ENCODE peak calls at places on chromosomes 6 and 20, in five cellular contexts. R is esophagus squamous epithelium; T is stimulated activated CD8-positive, alpha-beta memory T cell treated with anti-CD3 and anti-CD28 coated beads, Interleukin-7, amount 100 ng/mL, for 4 hours; V is NCI-H1417; O is H9. X is an unnamed sample.

GRCh38 chr6:123855493-123855892 is 51.8 kb downstream of the NKAIN2 start:
- DNase-seq in R (no peak), T (no peak), V (no peak), O (no peak), X (no peak)

GRCh38 chr20:62591122-62591468 is 51.2 kb upstream of the SLCO4A1 start:
- DNase-seq in R (no peak), T (no peak), V (no peak), O (no peak), X (no peak)

GRCh38 chr6:33019358-33019757 is 10.0 kb upstream of the HLA-DOA start:
- DNase-seq in R (no peak), T (no peak), V (no peak), O (no peak), X (no peak)

GRCh38 chr20:11917663-11918062 is at the start of gene BTBD3:
- DNase-seq in R (no peak), T (no peak), V (peak), O (no peak), X (peak)

GRCh38 chr20:48738399-48739304 is 89.1 kb downstream of the PREX1 start:
- DNase-seq in R (no peak), T (peak), V (no peak), O (no peak), X (no peak)

GRCh38 chr6:113694278-113695077 is 162.7 kb upstream of the MARCKS start:
- DNase-seq in R (no peak), T (no peak), V (no peak), O (no peak), X (no peak)

GRCh38 chr6:104789770-104790190 is 69.9 kb downstream of the HACE1 start:
- DNase-seq in R (no peak), T (no peak), V (no peak), O (no peak), X (peak)

GRCh38 chr20:51400051-51400926 is 142.2 kb downstream of the NFATC2 start:
- DNase-seq in R (peak), T (peak), V (no peak), O (no peak), X (no peak)

GRCh38 chr20:52481443-52481842 is 289.9 kb upstream of the ZFP64 start:
- DNase-seq in R (no peak), T (no peak), V (no peak), O (no peak), X (peak)

GRCh38 chr6:16165641-16166040 is 36.8 kb downstream of the MYLIP start:
- DNase-seq in R (no peak), T (no peak), V (no peak), O (no peak), X (no peak)

GRCh38 chr20:61414455-61414991 is 162.5 kb downstream of the CDH4 start:
- DNase-seq in R (no peak), T (no peak), V (no peak), O (no peak), X (no peak)

GRCh38 chr6:122374307-122374706 is 25.1 kb upstream of the HSF2 start:
- DNase-seq in R (no peak), T (no peak), V (no peak), O (no peak), X (no peak)

X was measured in NCI-H510A treated with DMSO at 0.1 percent for 48 hours.